ENCODE peak calls at places on chromosomes 3 and 15, in six cellular contexts. C, S, J, D, R and E are unnamed samples.

GRCh38 chr3:169772530-169772950 is 656 bp upstream of the MYNN start:
- DNase-seq in D (peak; percentile 87), J (peak; percentile 67), S (peak; percentile 85), C (peak; percentile 90), R (peak; percentile 87), E (peak; percentile 84)

GRCh38 chr3:125624341-125624740 is 29.0 kb upstream of the OSBPL11 start:
- DNase-seq in S (no peak), C (no peak), J (no peak), D (no peak), R (no peak), E (no peak)

GRCh38 chr15:66883322-66883911 is 181.4 kb downstream of the SMAD6 start:
- DNase-seq in S (peak; percentile 74), R (no peak), J (peak; percentile 90), C (peak; percentile 92), D (peak; percentile 95), E (no peak)

GRCh38 chr15:79572691-79573340 is 140.7 kb downstream of the MINAR1 start:
- DNase-seq in R (no peak), D (no peak), C (no peak), J (no peak), S (no peak), E (no peak)

GRCh38 chr15:20346082-20346805 is 195.4 kb downstream of the GOLGA6L6 start:
- DNase-seq in S (no peak), C (peak; percentile 23), R (peak; percentile 5), J (peak; percentile 46), D (peak; percentile 72), E (no peak)

GRCh38 chr15:99958426-99959097 is 225.3 kb upstream of the LYSMD4 start:
- DNase-seq in R (no peak), J (no peak), D (no peak), S (no peak), C (no peak), E (no peak)

GRCh38 chr3:29050155-29050554 is 230.7 kb upstream of the RBMS3 start:
- DNase-seq in C (no peak), J (no peak), S (no peak), D (no peak), R (no peak), E (no peak)

GRCh38 chr3:120741837-120742197 is 499 bp downstream of the RABL3 start:
- DNase-seq in R (no peak), J (no peak), C (no peak), D (no peak), S (no peak), E (no peak)

GRCh38 chr15:64443747-64444621 is 16.4 kb upstream of the ZNF609 start:
- DNase-seq in R (peak; percentile 13), C (peak; percentile 72), S (no peak), D (no peak), J (no peak), E (peak; percentile 83)

GRCh38 chr3:32189693-32190092 is 48.8 kb upstream of the CMTM8 start:
- DNase-seq in R (no peak), S (no peak), J (no peak), C (no peak), D (no peak), E (no peak)

GRCh38 chr3:4751057-4752051 is 227.9 kb upstream of the BHLHE40 start:
- DNase-seq in D (no peak), S (no peak), R (no peak), C (peak; percentile 74), J (no peak), E (peak; percentile 57)

GRCh38 chr15:98853593-98854420 is 153.8 kb downstream of the PGPEP1L start:
- DNase-seq in S (no peak), D (peak; percentile 72), R (no peak), C (peak; percentile 22), J (no peak), E (no peak)

GRCh38 chr3:134013280-134013679 is 16.4 kb downstream of the SLCO2A1 start:
- DNase-seq in C (no peak), S (no peak), J (no peak), R (no peak), D (no peak), E (no peak)

GRCh38 chr15:70589221-70589620 is 174.1 kb downstream of the UACA start:
- DNase-seq in J (no peak), C (no peak), S (no peak), D (no peak), R (no peak), E (no peak)

GRCh38 chr15:68051109-68051508 is 3.0 kb upstream of the PIAS1 start:
- DNase-seq in D (no peak), C (no peak), J (no peak), S (no peak), R (peak; percentile 22), E (peak; percentile 15)

GRCh38 chr3:5017953-5018531 is 38.8 kb downstream of the BHLHE40 start:
- DNase-seq in S (peak; percentile 82), J (no peak), D (no peak), R (no peak), C (peak; percentile 39), E (no peak)

GRCh38 chr3:22117091-22117490 is 366.1 kb upstream of the ZNF385D start:
- DNase-seq in S (no peak), D (no peak), R (no peak), J (no peak), C (no peak), E (no peak)

GRCh38 chr3:49641921-49642707 is 32.0 kb upstream of the APEH start:
- DNase-seq in S (no peak), J (no peak), R (no peak), D (no peak), C (no peak), E (no peak)

GRCh38 chr15:58431221-58432149 is at the start of gene LIPC:
- DNase-seq in D (no peak), S (no peak), J (no peak), C (no peak), R (no peak), E (no peak)

GRCh38 chr15:58432421-58432820 is 630 bp downstream of the LIPC start:
- DNase-seq in J (no peak), R (no peak), C (no peak), D (no peak), S (no peak), E (no peak)

GRCh38 chr15:58434334-58434888 is 2.6 kb downstream of the LIPC start:
- DNase-seq in C (no peak), J (no peak), D (no peak), S (no peak), R (no peak), E (no peak)

GRCh38 chr15:58430224-58430787 is 1.5 kb upstream of the LIPC start:
- DNase-seq in D (no peak), C (no peak), R (no peak), J (no peak), S (no peak), E (no peak)

GRCh38 chr15:58433597-58434333 is 2.0 kb downstream of the LIPC start:
- DNase-seq in S (no peak), C (no peak), R (no peak), D (no peak), J (no peak), E (no peak)
- TF ChIP-seq CTCF in S (no peak), C (no peak), R (no peak), D (no peak), J (no peak), E (no peak)

GRCh38 chr3:190121061-190121765 is 516 bp upstream of the P3H2 start:
- DNase-seq in R (no peak), C (no peak), D (no peak), J (no peak), S (no peak), E (no peak)

GRCh38 chr3:190117995-190118394 is 2.7 kb downstream of the P3H2 start:
- DNase-seq in R (no peak), J (no peak), C (no peak), S (no peak), D (no peak), E (no peak)

GRCh38 chr3:190120161-190121060 is at the start of gene P3H2:
- DNase-seq in D (peak; percentile 96), J (peak; percentile 64), C (peak; percentile 96), R (peak; percentile 91), S (peak; percentile 83), E (peak; percentile 96)

GRCh38 chr3:190119734-190120133 is 963 bp downstream of the P3H2 start:
- DNase-seq in J (no peak), R (no peak), S (no peak), D (no peak), C (no peak), E (no peak)

DNA sequence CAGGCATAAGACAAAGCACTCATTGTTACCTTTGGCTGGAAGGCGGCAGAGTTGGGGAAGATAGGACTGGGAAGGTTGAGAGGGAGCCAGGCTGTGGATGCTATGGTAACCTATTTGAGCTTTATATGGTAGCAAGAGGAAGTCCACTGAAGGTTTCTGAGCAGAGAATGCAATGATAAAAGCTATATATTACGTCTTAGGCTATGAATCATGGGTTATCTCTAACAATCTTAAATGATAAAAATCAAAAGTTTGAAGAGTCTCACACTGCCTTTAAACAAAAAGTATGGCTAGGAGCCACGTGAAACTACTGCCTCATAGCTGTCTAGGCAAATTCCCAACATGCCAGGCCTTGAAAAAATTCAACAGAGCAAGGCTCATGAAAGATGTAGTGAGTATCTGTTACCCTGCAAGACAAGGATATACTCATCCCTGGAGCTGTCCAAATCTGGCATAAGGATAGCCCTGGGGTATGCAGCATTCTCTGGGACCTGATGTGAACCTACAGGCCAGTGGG is 4.1 kb downstream of the P3H2 start:
- DNase-seq in D (no peak), R (no peak), C (no peak), S (no peak), J (no peak), E (peak; percentile 28)
- TF ChIP-seq CTCF in D (no peak), R (no peak), C (no peak), S (no peak), J (no peak), E (no peak)

DNA sequence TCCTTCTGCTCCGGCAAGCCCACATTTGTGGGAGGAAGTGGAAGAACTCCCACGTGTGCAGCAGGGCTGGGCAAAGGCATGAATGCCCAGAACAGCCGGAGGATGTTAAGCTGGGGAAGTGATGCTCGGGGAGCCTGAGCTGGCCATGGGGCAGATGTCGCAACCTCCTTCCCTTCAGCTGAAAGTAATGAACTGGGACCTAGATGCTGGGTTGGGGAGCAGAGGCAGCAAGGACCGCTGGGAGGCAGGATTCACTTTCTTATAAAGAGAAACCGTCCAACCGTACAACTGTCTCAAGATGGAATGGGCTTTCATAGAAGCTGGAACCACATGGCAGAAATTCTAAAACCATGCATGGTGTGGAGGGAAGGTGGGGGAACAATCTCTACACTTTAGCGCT is 290.9 kb downstream of the OCA2 start:
- DNase-seq in D (no peak), C (no peak), J (no peak), S (no peak), R (no peak), E (no peak)
- TF ChIP-seq CTCF in D (no peak), C (no peak), J (no peak), S (no peak), R (no peak), E (no peak)

DNA sequence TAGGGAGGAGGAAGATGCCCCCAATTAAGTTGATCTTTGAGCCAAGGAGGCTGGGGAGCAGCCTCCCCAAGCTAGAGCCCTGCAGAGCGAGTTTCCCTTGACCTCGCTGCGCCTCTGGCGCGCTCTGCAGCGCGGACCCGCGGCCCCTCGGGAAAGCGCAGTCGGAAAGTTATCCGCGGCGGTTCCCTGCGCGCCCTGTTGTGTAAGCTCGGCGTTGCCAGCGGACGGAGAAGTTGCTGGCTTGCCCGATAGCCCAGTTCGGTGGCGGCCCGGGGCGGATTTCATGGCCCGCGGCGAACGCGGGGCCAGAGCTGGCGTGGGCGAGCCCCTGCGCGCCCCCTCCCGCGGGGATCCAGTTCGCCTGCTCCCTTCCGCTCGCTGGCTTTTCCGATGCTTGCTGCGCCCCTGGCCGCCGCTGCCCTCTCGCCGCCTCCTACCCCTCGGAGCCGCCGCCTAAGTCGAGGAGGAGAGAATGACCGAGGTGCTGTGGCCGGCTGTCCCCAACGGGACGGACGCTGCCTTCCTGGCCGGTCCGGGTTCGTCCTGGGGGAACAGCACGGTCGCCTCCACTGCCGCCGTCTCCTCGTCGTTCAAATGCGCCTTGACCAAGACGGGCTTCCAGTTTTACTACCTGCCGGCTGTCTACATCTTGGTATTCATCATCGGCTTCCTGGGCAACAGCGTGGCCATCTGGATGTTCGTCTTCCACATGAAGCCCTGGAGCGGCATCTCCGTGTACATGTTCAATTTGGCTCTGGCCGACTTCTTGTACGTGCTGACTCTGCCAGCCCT is 576 bp downstream of the P2RY1 start:
- DNase-seq in C (peak; percentile 79), S (peak; percentile 75), D (peak; percentile 88), J (peak; percentile 52), R (peak; percentile 64), E (peak; percentile 87)
- TF ChIP-seq CTCF in C (peak; percentile 47), S (no peak), D (no peak), J (no peak), R (peak; percentile 46), E (peak; percentile 50)